ENCODE peak calls at places on chromosome 11, in seven cellular contexts. L, K, M, I, A, Y and W are unnamed samples.
A peak's percentile ranks its signal among the peaks of the same experiment; 100 is the strongest.

GRCh38 chr11:3873712-3874349 is 18.4 kb downstream of the STIM1 start:
- DNase-seq in L (no peak), K (no peak), M (no peak), I (no peak), A (no peak), Y (no peak), W (no peak)

GRCh38 chr11:83310718-83311117 is 24.6 kb upstream of the CCDC90B start:
- DNase-seq in L (no peak), K (no peak), M (no peak), I (no peak), A (no peak), Y (no peak), W (no peak)

GRCh38 chr11:78339483-78339882 is 78.1 kb downstream of the GAB2 start:
- DNase-seq in L (no peak), K (no peak), M (no peak), I (no peak), A (no peak), Y (no peak), W (no peak)

GRCh38 chr11:2102883-2103213 is 36.3 kb downstream of the IGF2 start:
- DNase-seq in L (no peak), K (no peak), M (no peak), I (no peak), A (no peak), Y (no peak), W (no peak)

GRCh38 chr11:10125522-10126133 is 168.4 kb downstream of the SBF2 start:
- DNase-seq in L (no peak), K (no peak), M (no peak), I (no peak), A (no peak), Y (no peak), W (peak; percentile 86)

GRCh38 chr11:1152316-1153104 is 5.2 kb upstream of the MUC5AC start:
- DNase-seq in L (peak; percentile 61), K (no peak), M (no peak), I (peak; percentile 23), A (peak; percentile 7), Y (peak; percentile 70), W (no peak)

GRCh38 chr11:34721646-34722045 is 100.8 kb downstream of the EHF start:
- DNase-seq in L (no peak), K (no peak), M (no peak), I (no peak), A (no peak), Y (peak; percentile 68), W (peak; percentile 6)

GRCh38 chr11:86952221-86952875 is 2.8 kb downstream of the FZD4 start:
- DNase-seq in L (no peak), K (no peak), M (peak; percentile 57), I (no peak), A (no peak), Y (peak; percentile 68), W (no peak)